ENCODE peak calls at places on chromosomes 1 and 21, in four cellular contexts. F, U, Y and L are unnamed samples.

GRCh38 chr1:67534627-67535065 is 104.4 kb upstream of the SERBP1 start:
- DNase-seq in U (no peak), Y (peak), F (no peak), L (no peak)

GRCh38 chr1:71365451-71365850 is 284.6 kb upstream of the ZRANB2 start:
- DNase-seq in F (no peak), Y (no peak), U (no peak), L (no peak)

GRCh38 chr1:159996653-159997052 is 35.1 kb downstream of the PIGM start:
- DNase-seq in F (no peak), U (no peak), Y (no peak), L (no peak)

GRCh38 chr1:178819123-178819522 is 51.8 kb downstream of the ANGPTL1 start:
- DNase-seq in Y (no peak), U (no peak), F (no peak), L (peak)

GRCh38 chr1:234726359-234726836 is 116.4 kb upstream of the IRF2BP2 start:
- DNase-seq in F (no peak), Y (peak), U (no peak), L (no peak)

GRCh38 chr21:28256420-28256831 is 736.3 kb downstream of the LTN1 start:
- DNase-seq in U (no peak), Y (no peak), F (peak), L (no peak)

GRCh38 chr1:116934586-116935207 is 25.0 kb downstream of the PTGFRN start:
- DNase-seq in U (no peak), Y (no peak), F (no peak), L (no peak)

GRCh38 chr1:197435224-197435623 is 167.2 kb downstream of the CRB1 start:
- DNase-seq in F (no peak), Y (no peak), U (no peak), L (no peak)